ENCODE peak calls at places on chromosome 14, in seven cellular contexts. V is stimulated activated CD4-positive, alpha-beta T cell treated with anti-CD3 and anti-CD28 coated beads, Interleukin-12 subunit alpha, Interleukin-12 subunit beta, amount 100 ng/mL, for 48 hours; P is GDM1; Y is H4; Z is activated gamma-delta T cell treated with anti-CD3 and anti-CD28 coated beads, Interleukin-2, amount 50 U/mL, for 16 hours; S is amniotic epithelial cell; T is ecto neural progenitor cell. K is an unnamed sample.

GRCh38 chr14:96727980-96728717 is 69.0 kb upstream of the VRK1 start:
- DNase-seq in Y (no peak), Z (no peak), S (no peak), T (no peak), V (no peak), P (no peak), K (no peak)

GRCh38 chr14:39957987-39958386 is 525.8 kb upstream of the FBXO33 start:
- DNase-seq in V (no peak), S (no peak), P (no peak), T (no peak), Z (no peak), Y (peak), K (no peak)

GRCh38 chr14:61281186-61281676 is at the start of gene TMEM30B:
- DNase-seq in Y (no peak), P (no peak), Z (peak), S (no peak), V (no peak), T (peak), K (no peak)

GRCh38 chr14:81062816-81063215 is 107.4 kb downstream of the TSHR start:
- DNase-seq in S (no peak), Z (no peak), V (no peak), P (peak), T (peak), Y (peak), K (no peak)

GRCh38 chr14:90213099-90213748 is 43.1 kb upstream of the PSMC1 start:
- DNase-seq in Y (no peak), S (no peak), P (no peak), T (no peak), Z (no peak), V (no peak), K (no peak)

GRCh38 chr14:81169711-81170103 is 51.1 kb downstream of the GTF2A1 start:
- DNase-seq in S (no peak), Y (no peak), T (no peak), P (peak), V (no peak), Z (no peak), K (no peak)

GRCh38 chr14:69543341-69544249 is 31.1 kb downstream of the CCDC177 start:
- DNase-seq in Y (peak), T (no peak), P (peak), Z (no peak), S (peak), V (peak), K (no peak)

GRCh38 chr14:64826845-64827244 is 52.9 kb downstream of the SPTB start:
- DNase-seq in V (no peak), S (peak), T (no peak), P (no peak), Y (no peak), Z (no peak), K (no peak)

GRCh38 chr14:51472881-51473280 is 178.8 kb upstream of the FRMD6 start:
- DNase-seq in V (no peak), T (no peak), P (no peak), S (no peak), Y (no peak), Z (no peak), K (no peak)

GRCh38 chr14:51006781-51007211 is 62.5 kb upstream of the PYGL start:
- DNase-seq in Z (no peak), P (no peak), Y (peak), V (no peak), S (peak), T (peak), K (no peak)

GRCh38 chr14:88281447-88281846 is 41.6 kb downstream of the KCNK10 start:
- DNase-seq in V (no peak), Z (no peak), T (no peak), S (no peak), P (no peak), Y (no peak), K (no peak)

GRCh38 chr14:50335989-50336391 is 23.9 kb downstream of the DMAC2L start:
- DNase-seq in Z (no peak), T (no peak), P (peak), V (no peak), S (peak), Y (no peak), K (no peak)

GRCh38 chr14:104392396-104393198 is 187.0 kb upstream of the C14orf180 start:
- DNase-seq in T (peak), P (no peak), Y (no peak), V (no peak), S (no peak), Z (no peak), K (peak)

GRCh38 chr14:73227812-73228781 is 9.2 kb upstream of the PAPLN start:
- DNase-seq in Y (peak), V (no peak), T (peak), P (no peak), Z (no peak), S (peak), K (peak)

GRCh38 chr14:70002589-70003240 is 123.5 kb downstream of the SMOC1 start:
- DNase-seq in Z (no peak), S (peak), T (no peak), Y (no peak), P (no peak), V (no peak), K (no peak)

GRCh38 chr14:100066984-100067383 is 1.8 kb downstream of the EVL start:
- DNase-seq in P (peak), Z (no peak), T (no peak), Y (no peak), V (no peak), S (no peak), K (peak)

GRCh38 chr14:99758915-99759545 is 34.2 kb upstream of the EML1 start:
- DNase-seq in V (no peak), Y (no peak), S (no peak), T (no peak), Z (no peak), P (no peak), K (no peak)

GRCh38 chr14:104317500-104317805 is 179.1 kb downstream of the KIF26A start:
- DNase-seq in Z (no peak), P (no peak), Y (no peak), V (no peak), T (no peak), S (no peak), K (peak)

GRCh38 chr14:30426463-30426862 is 132.5 kb upstream of the G2E3 start:
- DNase-seq in S (no peak), P (no peak), Y (no peak), T (no peak), V (no peak), Z (no peak), K (no peak)

GRCh38 chr14:80491131-80491530 is 279.8 kb upstream of the DIO2 start:
- DNase-seq in Y (peak), V (no peak), P (no peak), T (no peak), S (no peak), Z (no peak), K (no peak)